ENCODE peak calls at places on chromosomes 2 and 18, in six cellular contexts. D is astrocyte, O is AG10803, V is fibroblast of the aortic adventitia, H is esophagus squamous epithelium, Q is mammary epithelial cell. C is an unnamed sample.

GRCh38 chr2:9473308-9473984 is 905 bp upstream of the IAH1 start:
- DNase-seq in V (no peak), H (no peak), O (no peak), Q (no peak), D (no peak), C (no peak)

GRCh38 chr18:13232060-13232917 is 13.7 kb downstream of the LDLRAD4 start:
- DNase-seq in D (no peak), Q (no peak), O (peak; percentile 16), V (no peak), H (no peak), C (no peak)

GRCh38 chr2:200054681-200055468 is 99.5 kb downstream of the MAIP1 start:
- DNase-seq in D (no peak), Q (no peak), V (no peak), O (no peak), H (no peak), C (no peak)

GRCh38 chr2:152611458-152612231 is 105.6 kb downstream of the PRPF40A start:
- DNase-seq in V (peak; percentile 89), Q (peak; percentile 28), H (no peak), D (peak; percentile 69), O (peak; percentile 92), C (peak; percentile 83)

GRCh38 chr18:2310824-2311349 is 260.4 kb downstream of the METTL4 start:
- DNase-seq in V (no peak), H (no peak), Q (no peak), O (no peak), D (no peak), C (no peak)

GRCh38 chr2:112877423-112877822 is 33.5 kb upstream of the IL37 start:
- DNase-seq in V (peak; percentile 47), Q (peak; percentile 94), O (peak; percentile 51), H (no peak), D (peak; percentile 60), C (no peak)

GRCh38 chr2:29269095-29270090 is 154.2 kb downstream of the CLIP4 start:
- DNase-seq in H (no peak), Q (no peak), O (no peak), V (no peak), D (no peak), C (no peak)

GRCh38 chr2:127486247-127486912 is 39.9 kb downstream of the IWS1 start:
- DNase-seq in H (no peak), Q (no peak), D (peak; percentile 20), V (peak; percentile 50), O (peak; percentile 32), C (no peak)

GRCh38 chr2:232979871-232980461 is 33.1 kb downstream of the NGEF start:
- DNase-seq in D (peak; percentile 72), V (peak; percentile 53), Q (peak; percentile 55), H (no peak), O (peak; percentile 36), C (peak; percentile 56)

GRCh38 chr18:702957-703659 is 9.3 kb downstream of the ENOSF1 start:
- DNase-seq in V (peak; percentile 83), Q (peak; percentile 95), O (peak; percentile 87), D (peak; percentile 96), H (no peak), C (peak; percentile 73)

GRCh38 chr2:23526114-23526513 is 141.1 kb downstream of the KLHL29 start:
- DNase-seq in Q (no peak), D (no peak), O (no peak), V (no peak), H (no peak), C (no peak)

GRCh38 chr18:24039666-24040065 is 25.1 kb downstream of the TTC39C start:
- DNase-seq in H (no peak), O (no peak), Q (no peak), D (no peak), V (no peak), C (no peak)

GRCh38 chr2:42865884-42866861 is 73.8 kb upstream of the HAAO start:
- DNase-seq in D (no peak), H (no peak), V (peak; percentile 88), O (no peak), Q (no peak), C (no peak)
- H3K4me3 ChIP-seq in D (no peak overlapping the region), H (no peak overlapping the region), V (no peak overlapping the region), O (no peak overlapping the region), Q (no peak overlapping the region), C (no peak overlapping the region)

GRCh38 chr2:180694445-180695421 is 285.7 kb upstream of the UBE2E3 start:
- DNase-seq in V (peak; percentile 37), D (no peak), O (no peak), H (no peak), Q (no peak), C (no peak)

GRCh38 chr2:180698668-180699067 is 281.7 kb upstream of the UBE2E3 start:
- DNase-seq in Q (no peak), O (no peak), H (no peak), D (no peak), V (no peak), C (no peak)

GRCh38 chr2:180692322-180692721 is 288.1 kb upstream of the UBE2E3 start:
- DNase-seq in V (no peak), H (no peak), Q (peak; percentile 53), D (no peak), O (no peak), C (no peak)

GRCh38 chr2:180696005-180696404 is 284.4 kb upstream of the UBE2E3 start:
- DNase-seq in Q (no peak), O (no peak), H (no peak), D (no peak), V (no peak), C (no peak)

DNA sequence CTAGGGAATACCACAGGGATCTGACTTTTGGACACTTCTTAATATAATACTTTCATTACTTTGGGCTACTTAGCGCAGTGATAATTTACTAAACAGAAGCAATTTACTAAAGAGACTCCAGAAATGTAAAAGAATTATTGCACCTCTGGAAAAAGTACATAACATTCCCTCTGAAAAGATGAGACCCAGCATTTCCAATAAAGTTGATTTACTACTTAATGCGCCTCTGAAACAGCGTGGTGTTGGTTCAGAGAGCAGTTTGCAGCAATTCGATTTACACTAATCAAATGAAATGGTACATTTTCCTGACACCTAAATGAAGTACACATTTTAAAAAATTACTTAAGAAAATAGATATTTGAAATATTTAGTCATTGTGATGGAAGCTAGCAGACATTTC is 284.8 kb upstream of the UBE2E3 start:
- DNase-seq in H (no peak), O (no peak), Q (no peak), V (no peak), D (no peak), C (no peak)
- H3K4me3 ChIP-seq in H (peak overlapping the region; percentile 1), O (peak overlapping the region; percentile 35), Q (no peak overlapping the region), V (no peak overlapping the region), D (no peak overlapping the region), C (no peak overlapping the region)

GRCh38 chr2:120403676-120404075 is 57.7 kb downstream of the INHBB start:
- DNase-seq in D (no peak), H (no peak), V (no peak), O (no peak), Q (no peak), C (no peak)
- H3K4me3 ChIP-seq in D (no peak overlapping the region), H (no peak overlapping the region), V (no peak overlapping the region), O (no peak overlapping the region), Q (no peak overlapping the region), C (no peak overlapping the region)

GRCh38 chr2:12620759-12621158 is 96.0 kb upstream of the TRIB2 start:
- DNase-seq in D (no peak), V (no peak), Q (no peak), O (no peak), H (no peak), C (no peak)
- H3K4me3 ChIP-seq in D (no peak overlapping the region), V (no peak overlapping the region), Q (no peak overlapping the region), O (no peak overlapping the region), H (no peak overlapping the region), C (no peak overlapping the region)

DNA sequence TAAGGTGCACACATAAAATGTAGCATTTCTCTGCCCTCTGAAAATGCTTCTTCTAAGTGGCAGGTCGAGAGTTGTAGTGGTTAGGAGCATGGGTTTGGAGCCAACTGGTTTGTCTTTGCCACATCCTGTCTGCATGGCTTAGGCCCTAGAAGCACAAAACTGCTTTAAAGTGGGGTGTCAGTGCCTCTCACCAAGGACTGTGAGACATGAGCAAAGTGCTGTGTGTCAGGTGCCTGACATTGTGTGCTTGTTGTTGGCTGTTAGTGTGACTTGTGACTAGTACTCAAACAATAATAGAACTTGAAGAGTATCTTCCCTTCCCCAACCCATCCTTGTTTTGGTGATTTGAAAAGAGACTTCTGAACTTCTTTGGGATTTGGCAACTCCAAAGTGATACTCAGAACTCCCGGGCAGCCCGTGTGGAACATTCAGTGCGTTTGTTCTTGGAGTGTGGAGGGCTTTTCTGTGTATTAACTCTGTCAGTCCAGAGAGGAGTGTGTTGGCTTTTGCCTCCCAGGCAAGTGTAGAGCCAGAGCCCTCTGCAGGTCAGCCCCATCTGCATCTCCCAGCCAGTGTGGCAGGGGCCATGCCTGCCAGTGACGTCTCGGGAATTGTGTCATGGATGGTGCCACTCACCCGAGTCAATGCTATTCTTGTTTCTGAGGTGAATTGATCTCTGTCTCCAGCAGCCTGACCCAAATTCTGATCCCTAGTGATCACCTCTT is 5.0 kb downstream of the MGAT5 start:
- DNase-seq in Q (no peak), H (no peak), O (peak; percentile 25), V (no peak), D (no peak), C (no peak)
- H3K4me3 ChIP-seq in Q (no peak overlapping the region), H (no peak overlapping the region), O (no peak overlapping the region), V (no peak overlapping the region), D (no peak overlapping the region), C (no peak overlapping the region)

GRCh38 chr2:7900593-7900992 is 781.3 kb upstream of the ID2 start:
- DNase-seq in Q (peak; percentile 17), D (no peak), O (peak; percentile 21), V (no peak), H (no peak), C (no peak)
- H3K4me3 ChIP-seq in Q (no peak overlapping the region), D (no peak overlapping the region), O (no peak overlapping the region), V (no peak overlapping the region), H (no peak overlapping the region), C (no peak overlapping the region)

DNA sequence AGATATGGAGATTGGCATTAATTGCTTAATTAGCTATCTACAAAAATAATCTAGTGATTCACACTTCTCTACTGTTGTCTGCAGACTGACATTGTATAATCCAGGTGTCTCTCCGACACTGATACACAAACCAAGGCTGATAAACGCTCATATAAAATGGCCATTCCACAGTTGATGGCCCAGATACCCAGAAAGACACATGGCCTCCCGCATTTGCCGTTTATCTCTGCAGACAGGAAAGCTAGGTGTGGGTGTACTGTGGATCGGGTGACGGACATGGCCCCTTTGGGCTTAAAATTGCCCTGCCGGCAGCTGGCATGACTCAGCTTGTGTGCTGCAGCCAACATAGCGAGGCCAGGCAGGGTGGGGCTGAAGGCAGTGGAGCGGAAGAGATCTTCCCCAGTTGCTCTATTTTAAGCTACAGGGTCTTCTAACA is 18.5 kb downstream of the PMAIP1 start:
- DNase-seq in O (peak; percentile 54), V (peak; percentile 55), D (peak; percentile 87), Q (peak; percentile 74), H (peak; percentile 8), C (no peak)
- H3K4me3 ChIP-seq in O (no peak overlapping the region), V (no peak overlapping the region), D (no peak overlapping the region), Q (no peak overlapping the region), H (peak overlapping the region; percentile 23), C (no peak overlapping the region)

GRCh38 chr2:106581755-106582430 is 94.7 kb downstream of the CD8B2 start:
- DNase-seq in H (no peak), O (peak; percentile 54), D (peak; percentile 41), Q (peak; percentile 47), V (peak; percentile 43), C (peak; percentile 26)
- H3K4me3 ChIP-seq in H (peak overlapping the region; percentile 57), O (peak overlapping the region; percentile 55), D (peak overlapping the region; percentile 57), Q (peak overlapping the region; percentile 31), V (peak overlapping the region; percentile 53), C (peak overlapping the region; percentile 43)

GRCh38 chr2:241064008-241064801 is 37.9 kb downstream of the MTERF4 start:
- DNase-seq in Q (peak; percentile 56), H (no peak), D (no peak), O (no peak), V (no peak), C (no peak)
- H3K4me3 ChIP-seq in Q (peak overlapping the region; percentile 16), H (peak overlapping the region; percentile 64), D (no peak overlapping the region), O (no peak overlapping the region), V (no peak overlapping the region), C (no peak overlapping the region)

GRCh38 chr2:174554514-174555119 is 43.0 kb downstream of the WIPF1 start:
- DNase-seq in V (no peak), O (no peak), D (no peak), Q (no peak), H (no peak), C (no peak)
- H3K4me3 ChIP-seq in V (no peak overlapping the region), O (no peak overlapping the region), D (no peak overlapping the region), Q (no peak overlapping the region), H (no peak overlapping the region), C (no peak overlapping the region)

C was measured in skeletal muscle cell.